ENCODE peak calls at places on chromosomes 2 and 18, in eight cellular contexts. F is NCI-H510A treated with DMSO at 0.1 percent for 48 hours; N is CD4-positive, alpha-beta memory T cell; G is lower lobe of right lung; D is activated T-cell treated with anti-CD3 and anti-CD28 coated beads, Interleukin-2, amount 50 U/mL, for 72 hours; I is dermis microvascular lymphatic vessel endothelial cell; Q is HEK293T; R is neural crest cell. Y is an unnamed sample.

GRCh38 chr18:47737198-47737830 is 193.1 kb downstream of the SMAD2 start:
- DNase-seq in I (no peak), F (no peak), N (no peak), G (no peak), D (no peak), Q (no peak), R (no peak), Y (no peak)

GRCh38 chr18:60147326-60147725 is 225.2 kb downstream of the MC4R start:
- DNase-seq in G (no peak), Q (no peak), D (no peak), R (no peak), I (no peak), F (no peak), N (no peak), Y (no peak)

GRCh38 chr2:79758042-79758441 is 245.2 kb downstream of the CTNNA2 start:
- DNase-seq in F (no peak), N (no peak), G (no peak), R (no peak), I (no peak), D (no peak), Q (no peak), Y (no peak)

GRCh38 chr18:80175451-80176235 is 66.6 kb downstream of the ADNP2 start:
- DNase-seq in D (peak), I (no peak), G (no peak), F (no peak), R (no peak), Q (no peak), N (peak), Y (peak)

GRCh38 chr2:160687629-160688028 is 194.0 kb upstream of the RBMS1 start:
- DNase-seq in R (no peak), F (peak), N (no peak), G (no peak), I (no peak), Q (no peak), D (no peak), Y (no peak)

GRCh38 chr18:76405761-76406356 is 89.2 kb downstream of the ZNF516 start:
- DNase-seq in N (peak), F (peak), D (peak), R (peak), Q (peak), G (peak), I (peak), Y (peak)

GRCh38 chr2:173354073-173354600 is 535 bp upstream of the CDCA7 start:
- DNase-seq in G (no peak), D (peak), N (no peak), F (peak), R (no peak), I (no peak), Q (peak), Y (no peak)

GRCh38 chr2:871175-871727 is 79.4 kb upstream of the SNTG2 start:
- DNase-seq in N (no peak), R (no peak), Q (no peak), F (no peak), I (no peak), G (no peak), D (no peak), Y (no peak)

GRCh38 chr2:157257312-157258252 is at the start of gene GALNT5:
- DNase-seq in R (no peak), Q (peak), I (no peak), G (no peak), D (no peak), N (no peak), F (peak), Y (no peak)

GRCh38 chr18:5543854-5544389 is at the start of gene EPB41L3:
- DNase-seq in F (peak), R (peak), G (peak), N (no peak), Q (peak), I (no peak), D (no peak), Y (no peak)

GRCh38 chr2:108612153-108612513 is 77.9 kb downstream of the LIMS1 start:
- DNase-seq in R (no peak), D (peak), Q (no peak), G (peak), I (no peak), N (peak), F (no peak), Y (no peak)

GRCh38 chr2:124586835-124587234 is 561.7 kb downstream of the CNTNAP5 start:
- DNase-seq in G (no peak), R (no peak), I (no peak), Q (no peak), D (no peak), F (no peak), N (no peak), Y (no peak)

GRCh38 chr2:121810959-121811853 is 55.8 kb downstream of the TSN start:
- DNase-seq in G (no peak), R (peak), D (peak), F (peak), N (no peak), Q (peak), I (peak), Y (no peak)

GRCh38 chr2:144596074-144596871 is 76.4 kb upstream of the ZEB2 start:
- DNase-seq in Q (no peak), I (no peak), R (peak), D (no peak), G (no peak), F (peak), N (no peak), Y (no peak)

GRCh38 chr18:74611791-74612190 is 14.1 kb downstream of the ZNF407 start:
- DNase-seq in I (no peak), Q (no peak), F (no peak), D (no peak), N (no peak), G (no peak), R (no peak), Y (no peak)

GRCh38 chr2:159164457-159164894 is 122.0 kb downstream of the WDSUB1 start:
- DNase-seq in I (no peak), Q (no peak), G (no peak), F (no peak), D (no peak), N (no peak), R (no peak), Y (no peak)

GRCh38 chr2:162258169-162258568 is 14.9 kb upstream of the FAP start:
- DNase-seq in G (no peak), Q (no peak), D (no peak), I (no peak), F (no peak), R (no peak), N (no peak), Y (no peak)

GRCh38 chr2:39513641-39514094 is 76.6 kb upstream of the MAP4K3 start:
- DNase-seq in G (no peak), I (peak), D (peak), R (no peak), Q (peak), N (no peak), F (peak), Y (no peak)

GRCh38 chr2:54666131-54666637 is 57.3 kb upstream of the EML6 start:
- DNase-seq in F (no peak), G (no peak), N (no peak), I (no peak), R (no peak), D (no peak), Q (no peak), Y (no peak)

GRCh38 chr2:19367346-19367745 is 8.9 kb upstream of the OSR1 start:
- DNase-seq in Q (no peak), R (no peak), N (no peak), I (no peak), D (no peak), G (no peak), F (no peak), Y (no peak)

GRCh38 chr18:22840606-22841144 is 92.5 kb upstream of the RBBP8 start:
- DNase-seq in I (no peak), Q (no peak), G (no peak), F (no peak), N (no peak), D (no peak), R (no peak), Y (no peak)

GRCh38 chr2:239267411-239267941 is 133.3 kb downstream of the HDAC4 start:
- DNase-seq in D (peak), F (no peak), G (peak), I (no peak), R (no peak), Q (no peak), N (peak), Y (peak)

GRCh38 chr18:79588636-79589481 is 90.7 kb upstream of the CTDP1 start:
- DNase-seq in D (no peak), F (no peak), Q (no peak), R (no peak), G (peak), N (no peak), I (no peak), Y (no peak)

GRCh38 chr18:1092228-1092627 is 187.6 kb downstream of the ADCYAP1 start:
- DNase-seq in N (no peak), F (no peak), Q (no peak), I (no peak), D (no peak), G (no peak), R (no peak), Y (no peak)

GRCh38 chr2:233354971-233355574 is 779 bp downstream of the DGKD start:
- DNase-seq in N (no peak), F (peak), G (peak), R (no peak), D (peak), Q (no peak), I (no peak), Y (no peak)

GRCh38 chr18:3875376-3875775 is 425.4 kb downstream of the TGIF1 start:
- DNase-seq in D (no peak), R (no peak), G (no peak), Q (no peak), I (no peak), N (no peak), F (no peak), Y (no peak)

GRCh38 chr2:186570587-186570986 is 19.3 kb upstream of the ITGAV start:
- DNase-seq in R (no peak), I (no peak), F (no peak), N (no peak), D (no peak), Q (no peak), G (no peak), Y (no peak)

GRCh38 chr2:20150110-20150706 is 74.7 kb downstream of the SDC1 start:
- DNase-seq in Q (no peak), R (no peak), I (no peak), G (no peak), N (no peak), F (no peak), D (no peak), Y (no peak)

GRCh38 chr2:174764281-174765063 is at the start of gene CHRNA1:
- DNase-seq in Q (no peak), N (no peak), I (no peak), R (no peak), G (no peak), F (peak), D (no peak), Y (no peak)

GRCh38 chr2:71736986-71737385 is 283.6 kb downstream of the DYSF start:
- DNase-seq in I (no peak), N (no peak), R (no peak), F (no peak), G (no peak), Q (no peak), D (no peak), Y (no peak)

GRCh38 chr2:233419626-233420431 is 65.5 kb downstream of the DGKD start:
- DNase-seq in D (peak), F (no peak), I (no peak), Q (no peak), G (no peak), R (no peak), N (peak), Y (no peak)

Y was measured in naive thymus-derived CD8-positive, alpha-beta T cell.